ENCODE peak calls at places on chromosome 13, in six cellular contexts. O, B, J, H, V and S are unnamed samples.
A peak's percentile ranks its signal among the peaks of the same experiment; 100 is the strongest.

GRCh38 chr13:91101436-91101835 is 246.1 kb upstream of the MIR17HG start:
- DNase-seq in O (no peak), B (no peak), J (no peak), H (no peak), V (no peak), S (no peak)

GRCh38 chr13:23470706-23471610 is 37.5 kb upstream of the SACS start:
- DNase-seq in O (no peak), B (no peak), J (no peak), H (no peak), V (peak; percentile 58), S (no peak)

GRCh38 chr13:31409678-31410356 is 210.0 kb downstream of the B3GLCT start:
- DNase-seq in O (no peak), B (no peak), J (no peak), H (no peak), V (peak; percentile 11), S (no peak)

GRCh38 chr13:71252191-71252704 is 614.8 kb downstream of the DACH1 start:
- DNase-seq in O (no peak), B (no peak), J (no peak), H (peak; percentile 41), V (peak; percentile 35), S (no peak)

GRCh38 chr13:23488442-23488841 is 54.9 kb upstream of the SACS start:
- DNase-seq in O (no peak), B (no peak), J (no peak), H (peak; percentile 29), V (peak; percentile 91), S (no peak)

GRCh38 chr13:110893571-110893970 is 21.3 kb downstream of the ANKRD10 start:
- DNase-seq in O (no peak), B (no peak), J (no peak), H (no peak), V (no peak), S (no peak)

GRCh38 chr13:34161829-34162544 is 344.0 kb downstream of the RFC3 start:
- DNase-seq in O (no peak), B (no peak), J (no peak), H (peak; percentile 77), V (peak; percentile 77), S (no peak)

GRCh38 chr13:71312923-71313322 is 554.1 kb downstream of the DACH1 start:
- DNase-seq in O (no peak), B (no peak), J (no peak), H (no peak), V (no peak), S (no peak)

GRCh38 chr13:43195551-43195950 is 172.2 kb downstream of the DNAJC15 start:
- DNase-seq in O (no peak), B (no peak), J (no peak), H (no peak), V (peak; percentile 12), S (no peak)

GRCh38 chr13:67520886-67521285 is 290.8 kb upstream of the PCDH9 start:
- DNase-seq in O (no peak), B (no peak), J (no peak), H (no peak), V (no peak), S (no peak)

GRCh38 chr13:68368922-68369321 is 1138.8 kb upstream of the PCDH9 start:
- DNase-seq in O (no peak), B (no peak), J (no peak), H (no peak), V (peak; percentile 18), S (no peak)

GRCh38 chr13:53100394-53101063 is 71.9 kb downstream of the OLFM4 start:
- DNase-seq in O (no peak), B (no peak), J (no peak), H (no peak), V (no peak), S (no peak)

GRCh38 chr13:65540064-65540635 is 1690.0 kb downstream of the PCDH9 start:
- DNase-seq in O (no peak), B (no peak), J (no peak), H (no peak), V (peak; percentile 79), S (no peak)

GRCh38 chr13:66074018-66074615 is 1156.0 kb downstream of the PCDH9 start:
- DNase-seq in O (no peak), B (no peak), J (no peak), H (no peak), V (no peak), S (no peak)

GRCh38 chr13:30026093-30026492 is 175.7 kb upstream of the UBL3 start:
- DNase-seq in O (no peak), B (no peak), J (no peak), H (peak; percentile 12), V (peak; percentile 80), S (no peak)

GRCh38 chr13:38705351-38705750 is 18.5 kb downstream of the FREM2 start:
- DNase-seq in O (no peak), B (no peak), J (no peak), H (no peak), V (no peak), S (no peak)

GRCh38 chr13:113938246-113938645 is 35.6 kb downstream of the C13orf46 start:
- DNase-seq in O (no peak), B (peak; percentile 8), J (no peak), H (peak; percentile 25), V (no peak), S (no peak)

GRCh38 chr13:73299787-73300186 is 241.0 kb downstream of the KLF5 start:
- DNase-seq in O (no peak), B (no peak), J (no peak), H (peak; percentile 15), V (no peak), S (no peak)

GRCh38 chr13:59991395-59991794 is 172.3 kb downstream of the DIAPH3 start:
- DNase-seq in O (no peak), B (no peak), J (no peak), H (no peak), V (no peak), S (no peak)

GRCh38 chr13:113049521-113049941 is 56.1 kb upstream of the F7 start:
- DNase-seq in O (no peak), B (peak; percentile 47), J (no peak), H (no peak), V (no peak), S (no peak)

GRCh38 chr13:46355088-46355468 is 32.0 kb downstream of the RUBCNL start:
- DNase-seq in O (no peak), B (no peak), J (no peak), H (no peak), V (no peak), S (no peak)

GRCh38 chr13:29435125-29435911 is 160.2 kb downstream of the SLC7A1 start:
- DNase-seq in O (no peak), B (no peak), J (no peak), H (peak; percentile 92), V (peak; percentile 16), S (no peak)

GRCh38 chr13:36919833-36920611 is at the start of gene SMAD9:
- DNase-seq in O (peak; percentile 71), B (peak; percentile 69), J (no peak), H (peak; percentile 82), V (peak; percentile 48), S (no peak)

GRCh38 chr13:102191951-102192461 is 209.8 kb downstream of the FGF14 start:
- DNase-seq in O (no peak), B (peak; percentile 73), J (no peak), H (peak; percentile 10), V (peak; percentile 51), S (no peak)

GRCh38 chr13:86725105-86725504 is 925.9 kb upstream of the SLITRK6 start:
- DNase-seq in O (no peak), B (no peak), J (no peak), H (no peak), V (no peak), S (no peak)

GRCh38 chr13:87677334-87678234 is 6.4 kb downstream of the SLITRK5 start:
- DNase-seq in O (peak; percentile 32), B (peak; percentile 49), J (no peak), H (no peak), V (peak; percentile 14), S (peak; percentile 77)

GRCh38 chr13:113792236-113792770 is 33.3 kb downstream of the TMEM255B start:
- DNase-seq in O (no peak), B (no peak), J (no peak), H (no peak), V (no peak), S (no peak)

GRCh38 chr13:27425918-27426630 is 1.7 kb downstream of the GTF3A start:
- DNase-seq in O (peak; percentile 55), B (peak; percentile 77), J (peak; percentile 60), H (peak; percentile 81), V (peak; percentile 87), S (no peak)